ENCODE peak calls at places on chromosome 3, in ten cellular contexts. I is cardiac muscle cell; C is GM12865; E is EL; B is NAMALWA; M is GM13977; N is gastrocnemius medialis; U is endothelial cell; A is HTR-8/SVneo; P is stimulated activated CD4-positive, alpha-beta T cell treated with anti-CD3 and anti-CD28 coated beads, Interleukin-2, amount 100 ng/mL, for 48 hours. Y is an unnamed sample.

GRCh38 chr3:42758126-42758525 is 14.9 kb downstream of the CCDC13 start:
- DNase-seq in I (no peak), C (no peak), E (no peak), B (no peak), M (no peak), N (no peak), U (no peak), A (no peak), P (no peak), Y (no peak)

GRCh38 chr3:45218578-45219390 is 7.3 kb downstream of the TMEM158 start:
- DNase-seq in I (peak; percentile 50), C (no peak), E (peak; percentile 81), B (no peak), M (no peak), N (peak; percentile 44), U (no peak), A (no peak), P (no peak), Y (no peak)

GRCh38 chr3:174308761-174309160 is 550.4 kb upstream of the NAALADL2 start:
- DNase-seq in I (no peak), C (no peak), E (no peak), B (no peak), M (no peak), N (no peak), U (no peak), A (no peak), P (no peak), Y (no peak)

GRCh38 chr3:106004137-106004600 is 135.4 kb upstream of the CBLB start:
- DNase-seq in I (peak; percentile 90), C (no peak), E (peak; percentile 75), B (no peak), M (no peak), N (no peak), U (no peak), A (no peak), P (no peak), Y (peak; percentile 29)

GRCh38 chr3:32896143-32896542 is 55.3 kb upstream of the CCR4 start:
- DNase-seq in I (no peak), C (no peak), E (no peak), B (no peak), M (no peak), N (no peak), U (no peak), A (no peak), P (no peak), Y (no peak)

GRCh38 chr3:153245661-153246060 is 83.6 kb downstream of the RAP2B start:
- DNase-seq in I (no peak), C (no peak), E (peak; percentile 23), B (no peak), M (no peak), N (no peak), U (no peak), A (no peak), P (no peak), Y (no peak)

GRCh38 chr3:35448121-35448520 is 191.2 kb upstream of the ARPP21 start:
- DNase-seq in I (no peak), C (no peak), E (no peak), B (no peak), M (no peak), N (no peak), U (no peak), A (no peak), P (no peak), Y (no peak)

GRCh38 chr3:157130138-157130880 is 29.6 kb downstream of the CCNL1 start:
- DNase-seq in I (peak; percentile 79), C (peak; percentile 48), E (peak; percentile 41), B (peak; percentile 55), M (peak; percentile 39), N (peak; percentile 45), U (peak; percentile 79), A (peak; percentile 56), P (peak; percentile 56), Y (peak; percentile 67)

GRCh38 chr3:185420762-185421161 is 57.8 kb downstream of the MAP3K13 start:
- DNase-seq in I (peak; percentile 52), C (peak; percentile 9), E (no peak), B (no peak), M (no peak), N (no peak), U (no peak), A (no peak), P (no peak), Y (no peak)

GRCh38 chr3:29889230-29889629 is 608.4 kb downstream of the RBMS3 start:
- DNase-seq in I (no peak), C (no peak), E (peak; percentile 56), B (no peak), M (no peak), N (no peak), U (no peak), A (no peak), P (no peak), Y (no peak)

GRCh38 chr3:156456771-156457224 is 98.1 kb downstream of the SSR3 start:
- DNase-seq in I (no peak), C (no peak), E (no peak), B (no peak), M (no peak), N (no peak), U (no peak), A (no peak), P (no peak), Y (no peak)

GRCh38 chr3:187264051-187264450 is 27.5 kb downstream of the MASP1 start:
- DNase-seq in I (peak; percentile 65), C (no peak), E (peak; percentile 89), B (no peak), M (no peak), N (no peak), U (no peak), A (peak; percentile 34), P (no peak), Y (no peak)

GRCh38 chr3:36893137-36893557 is 51.7 kb downstream of the TRANK1 start:
- DNase-seq in I (peak; percentile 90), C (peak; percentile 64), E (peak; percentile 66), B (peak; percentile 85), M (no peak), N (no peak), U (no peak), A (no peak), P (no peak), Y (no peak)